ENCODE peak calls at places on chromosomes 12 and 14, in four cellular contexts. One of them, this sample, is unnamed.

GRCh38 chr14:68308695-68309094 is 484.2 kb downstream of the ZFP36L1 start:
- DNase-seq in testis: no peak
- DNase-seq in cardiac fibroblast: no peak
- DNase-seq in CD4-positive, alpha-beta memory T cell: no peak
- DNase-seq in this sample: peak

GRCh38 chr14:60245316-60246177 is 3.5 kb upstream of the PPM1A start:
- DNase-seq in cardiac fibroblast: no peak
- DNase-seq in testis: no peak
- DNase-seq in CD4-positive, alpha-beta memory T cell: no peak
- DNase-seq in this sample: no peak

GRCh38 chr12:5489760-5490432 is 58.0 kb downstream of the NTF3 start:
- DNase-seq in CD4-positive, alpha-beta memory T cell: no peak
- DNase-seq in testis: no peak
- DNase-seq in cardiac fibroblast: no peak
- DNase-seq in this sample: peak

GRCh38 chr12:114444422-114445279 is 38.7 kb upstream of the TBX5 start:
- DNase-seq in testis: no peak
- DNase-seq in CD4-positive, alpha-beta memory T cell: no peak
- DNase-seq in cardiac fibroblast: no peak
- DNase-seq in this sample: peak

GRCh38 chr14:94213021-94213420 is 38.9 kb downstream of the PPP4R4 start:
- DNase-seq in CD4-positive, alpha-beta memory T cell: no peak
- DNase-seq in testis: no peak
- DNase-seq in cardiac fibroblast: peak
- DNase-seq in this sample: peak

GRCh38 chr12:79933580-79934264 is 1.2 kb downstream of the PPP1R12A start:
- DNase-seq in CD4-positive, alpha-beta memory T cell: peak
- DNase-seq in testis: peak
- DNase-seq in cardiac fibroblast: no peak
- DNase-seq in this sample: peak

GRCh38 chr12:117119592-117120198 is 20.5 kb upstream of the TESC start:
- DNase-seq in testis: no peak
- DNase-seq in cardiac fibroblast: no peak
- DNase-seq in CD4-positive, alpha-beta memory T cell: peak
- DNase-seq in this sample: no peak

GRCh38 chr14:71647086-71647784 is 285.0 kb upstream of the RGS6 start:
- DNase-seq in CD4-positive, alpha-beta memory T cell: no peak
- DNase-seq in testis: no peak
- DNase-seq in cardiac fibroblast: no peak
- DNase-seq in this sample: no peak

GRCh38 chr14:49420201-49420600 is 166.0 kb downstream of the RPS29 start:
- DNase-seq in CD4-positive, alpha-beta memory T cell: no peak
- DNase-seq in cardiac fibroblast: no peak
- DNase-seq in testis: no peak
- DNase-seq in this sample: no peak

GRCh38 chr14:99259327-99259726 is 12.7 kb downstream of the BCL11B start:
- DNase-seq in cardiac fibroblast: no peak
- DNase-seq in testis: no peak
- DNase-seq in CD4-positive, alpha-beta memory T cell: peak
- DNase-seq in this sample: no peak

GRCh38 chr12:1878695-1879094 is 39.8 kb downstream of the CACNA2D4 start:
- DNase-seq in CD4-positive, alpha-beta memory T cell: no peak
- DNase-seq in cardiac fibroblast: no peak
- DNase-seq in testis: no peak
- DNase-seq in this sample: no peak

GRCh38 chr12:86914716-86915115 is 658.5 kb upstream of the MGAT4C start:
- DNase-seq in cardiac fibroblast: peak
- DNase-seq in CD4-positive, alpha-beta memory T cell: no peak
- DNase-seq in testis: peak
- DNase-seq in this sample: peak

GRCh38 chr14:84523746-84524145 is 1006.2 kb upstream of the FLRT2 start:
- DNase-seq in cardiac fibroblast: no peak
- DNase-seq in testis: no peak
- DNase-seq in CD4-positive, alpha-beta memory T cell: no peak
- DNase-seq in this sample: no peak
- H3K4me3 ChIP-seq in cardiac fibroblast: no peak
- H3K4me3 ChIP-seq in testis: no peak
- H3K4me3 ChIP-seq in CD4-positive, alpha-beta memory T cell: no peak
- H3K4me3 ChIP-seq in this sample: no peak

GRCh38 chr12:6825398-6826124 is 2.6 kb upstream of the P3H3 start:
- DNase-seq in testis: peak
- DNase-seq in CD4-positive, alpha-beta memory T cell: peak
- DNase-seq in cardiac fibroblast: peak
- DNase-seq in this sample: peak

GRCh38 chr12:6826125-6826733 is 2.0 kb upstream of the P3H3 start:
- DNase-seq in CD4-positive, alpha-beta memory T cell: no peak
- DNase-seq in cardiac fibroblast: no peak
- DNase-seq in testis: no peak
- DNase-seq in this sample: no peak

GRCh38 chr12:6827982-6828670 is at the start of gene P3H3:
- DNase-seq in testis: peak
- DNase-seq in CD4-positive, alpha-beta memory T cell: no peak
- DNase-seq in cardiac fibroblast: peak
- DNase-seq in this sample: peak

GRCh38 chr12:6827437-6827894 is 741 bp upstream of the P3H3 start:
- DNase-seq in cardiac fibroblast: peak
- DNase-seq in CD4-positive, alpha-beta memory T cell: no peak
- DNase-seq in testis: peak
- DNase-seq in this sample: peak

DNA sequence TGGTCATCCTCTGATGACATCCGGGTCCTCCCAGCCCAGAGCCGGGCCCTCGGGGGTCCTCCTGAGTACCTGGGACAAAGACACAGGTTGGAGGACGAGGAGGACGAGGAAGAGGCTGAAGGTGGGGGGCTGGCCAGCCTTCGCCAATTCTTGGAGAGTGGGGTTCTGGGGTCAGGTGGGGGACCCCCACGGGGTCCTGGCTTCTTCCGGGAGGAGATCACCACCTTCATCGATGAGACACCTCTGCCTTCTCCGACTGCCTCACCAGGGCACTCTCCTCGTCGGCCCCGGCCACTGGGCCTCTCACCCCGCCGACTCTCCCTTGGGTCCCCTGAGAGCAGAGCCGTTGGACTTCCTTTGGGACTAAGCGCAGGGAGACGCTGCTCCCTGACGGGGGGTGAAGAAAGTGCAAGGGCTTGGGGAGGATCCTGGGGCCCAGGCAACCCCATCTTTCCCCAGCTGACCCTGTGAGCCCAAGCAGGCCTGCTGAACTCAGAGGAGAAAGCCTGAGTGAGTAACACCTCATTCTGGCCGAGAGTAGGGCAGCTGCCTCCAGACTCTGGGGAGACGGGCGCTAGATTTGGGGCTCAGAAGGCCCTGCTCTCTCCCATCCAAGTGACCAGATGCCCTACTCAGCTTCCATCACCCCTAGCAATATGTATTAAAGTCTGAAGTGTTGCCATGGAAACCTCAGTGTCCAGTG is 1.3 kb upstream of the P3H3 start:
- DNase-seq in CD4-positive, alpha-beta memory T cell: no peak
- DNase-seq in cardiac fibroblast: no peak
- DNase-seq in testis: no peak
- DNase-seq in this sample: no peak
- H3K4me3 ChIP-seq in CD4-positive, alpha-beta memory T cell: no peak
- H3K4me3 ChIP-seq in cardiac fibroblast: no peak
- H3K4me3 ChIP-seq in testis: no peak
- H3K4me3 ChIP-seq in this sample: no peak

GRCh38 chr12:57135939-57136338 is 7.7 kb downstream of the LRP1 start:
- DNase-seq in cardiac fibroblast: peak
- DNase-seq in testis: peak
- DNase-seq in CD4-positive, alpha-beta memory T cell: no peak
- DNase-seq in this sample: peak
- H3K4me3 ChIP-seq in cardiac fibroblast: peak
- H3K4me3 ChIP-seq in testis: no peak
- H3K4me3 ChIP-seq in CD4-positive, alpha-beta memory T cell: no peak
- H3K4me3 ChIP-seq in this sample: peak

GRCh38 chr12:57756406-57757341 is 1.8 kb downstream of the MARCHF9 start:
- DNase-seq in cardiac fibroblast: peak
- DNase-seq in CD4-positive, alpha-beta memory T cell: peak
- DNase-seq in testis: peak
- DNase-seq in this sample: no peak
- H3K4me3 ChIP-seq in cardiac fibroblast: no peak
- H3K4me3 ChIP-seq in CD4-positive, alpha-beta memory T cell: peak
- H3K4me3 ChIP-seq in testis: no peak
- H3K4me3 ChIP-seq in this sample: no peak

GRCh38 chr12:16303939-16304338 is 26.5 kb upstream of the SLC15A5 start:
- DNase-seq in CD4-positive, alpha-beta memory T cell: no peak
- DNase-seq in cardiac fibroblast: peak
- DNase-seq in testis: no peak
- DNase-seq in this sample: no peak
- H3K4me3 ChIP-seq in CD4-positive, alpha-beta memory T cell: no peak
- H3K4me3 ChIP-seq in cardiac fibroblast: no peak
- H3K4me3 ChIP-seq in testis: no peak
- H3K4me3 ChIP-seq in this sample: no peak

DNA sequence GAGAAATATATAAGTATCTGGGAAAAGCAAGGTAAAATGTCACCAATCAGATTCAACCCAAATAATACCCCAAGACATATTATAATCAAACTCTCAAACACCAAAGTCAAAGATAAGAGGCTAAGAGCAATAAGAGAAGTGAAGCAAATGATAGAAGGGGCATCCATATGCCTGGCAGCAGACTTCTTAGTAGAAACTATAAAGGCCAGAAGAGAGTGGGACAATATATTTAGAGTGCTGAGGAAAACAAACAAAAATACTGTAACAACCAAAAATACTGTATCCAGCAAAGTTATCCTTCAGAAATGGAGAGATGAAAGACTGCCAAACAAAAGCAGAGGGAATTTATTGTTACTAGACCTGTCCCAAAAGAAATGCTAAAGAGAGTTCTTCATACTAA is 25.8 kb downstream of the COX16 start:
- DNase-seq in cardiac fibroblast: no peak
- DNase-seq in testis: no peak
- DNase-seq in CD4-positive, alpha-beta memory T cell: no peak
- DNase-seq in this sample: no peak
- H3K4me3 ChIP-seq in cardiac fibroblast: no peak
- H3K4me3 ChIP-seq in testis: no peak
- H3K4me3 ChIP-seq in CD4-positive, alpha-beta memory T cell: no peak
- H3K4me3 ChIP-seq in this sample: no peak

DNA sequence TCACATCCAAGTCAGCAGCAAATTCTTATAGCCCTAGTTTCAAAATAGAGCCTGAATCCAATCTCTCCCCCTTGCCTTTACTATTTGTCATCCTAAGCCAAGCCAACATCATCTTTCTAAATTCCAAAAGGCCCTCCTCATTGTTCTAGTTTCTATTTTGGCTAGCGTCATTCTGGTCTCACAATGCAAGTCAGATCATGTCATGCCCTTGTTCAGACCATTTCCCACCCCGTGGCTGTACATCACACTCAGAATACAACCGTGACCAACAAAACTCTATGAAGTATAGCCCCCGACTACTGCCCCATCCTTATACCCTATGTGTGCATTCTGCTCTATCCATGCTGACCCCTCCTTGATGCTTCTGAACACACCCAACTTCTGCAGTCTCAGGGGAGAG is 12.3 kb upstream of the GNG2 start:
- DNase-seq in cardiac fibroblast: no peak
- DNase-seq in testis: no peak
- DNase-seq in CD4-positive, alpha-beta memory T cell: no peak
- DNase-seq in this sample: no peak
- H3K4me3 ChIP-seq in cardiac fibroblast: no peak
- H3K4me3 ChIP-seq in testis: no peak
- H3K4me3 ChIP-seq in CD4-positive, alpha-beta memory T cell: no peak
- H3K4me3 ChIP-seq in this sample: no peak

GRCh38 chr12:64826234-64826633 is 1.8 kb downstream of the TBC1D30 start:
- DNase-seq in CD4-positive, alpha-beta memory T cell: peak
- DNase-seq in cardiac fibroblast: peak
- DNase-seq in testis: peak
- DNase-seq in this sample: peak
- H3K4me3 ChIP-seq in CD4-positive, alpha-beta memory T cell: no peak
- H3K4me3 ChIP-seq in cardiac fibroblast: no peak
- H3K4me3 ChIP-seq in testis: no peak
- H3K4me3 ChIP-seq in this sample: no peak

DNA sequence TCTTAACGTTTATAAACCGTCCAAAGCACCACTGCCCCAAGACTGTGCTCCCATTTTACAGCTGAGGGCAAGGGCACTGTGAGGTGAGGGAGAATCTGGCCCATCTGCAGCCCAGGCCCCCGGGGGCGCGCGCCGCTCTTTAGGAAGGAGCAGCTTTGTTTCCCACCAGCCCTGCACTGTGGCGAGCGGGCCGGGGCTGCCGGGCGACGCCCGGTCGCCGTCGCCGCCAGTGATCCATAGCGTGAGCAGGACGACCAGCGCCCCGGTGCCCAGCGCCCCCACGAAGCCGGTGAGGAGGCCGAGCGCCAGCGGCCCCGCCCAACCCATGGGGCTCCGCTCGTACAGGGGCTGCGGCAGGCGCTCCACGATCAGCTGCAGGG is 34.6 kb downstream of the FIGNL2 start:
- DNase-seq in cardiac fibroblast: no peak
- DNase-seq in CD4-positive, alpha-beta memory T cell: no peak
- DNase-seq in testis: no peak
- DNase-seq in this sample: no peak
- H3K4me3 ChIP-seq in cardiac fibroblast: no peak
- H3K4me3 ChIP-seq in CD4-positive, alpha-beta memory T cell: no peak
- H3K4me3 ChIP-seq in testis: peak
- H3K4me3 ChIP-seq in this sample: peak

GRCh38 chr12:48901278-48901677 is 24.0 kb downstream of the FKBP11 start:
- DNase-seq in CD4-positive, alpha-beta memory T cell: no peak
- DNase-seq in testis: no peak
- DNase-seq in cardiac fibroblast: no peak
- DNase-seq in this sample: no peak

GRCh38 chr12:48899651-48900050 is 25.6 kb downstream of the FKBP11 start:
- DNase-seq in testis: no peak
- DNase-seq in cardiac fibroblast: no peak
- DNase-seq in CD4-positive, alpha-beta memory T cell: no peak
- DNase-seq in this sample: no peak

GRCh38 chr12:48903363-48903981 is 21.8 kb downstream of the FKBP11 start:
- DNase-seq in CD4-positive, alpha-beta memory T cell: no peak
- DNase-seq in testis: no peak
- DNase-seq in cardiac fibroblast: peak
- DNase-seq in this sample: peak

GRCh38 chr12:48907243-48907642 is 18.0 kb downstream of the FKBP11 start:
- DNase-seq in cardiac fibroblast: no peak
- DNase-seq in CD4-positive, alpha-beta memory T cell: no peak
- DNase-seq in testis: no peak
- DNase-seq in this sample: no peak

DNA sequence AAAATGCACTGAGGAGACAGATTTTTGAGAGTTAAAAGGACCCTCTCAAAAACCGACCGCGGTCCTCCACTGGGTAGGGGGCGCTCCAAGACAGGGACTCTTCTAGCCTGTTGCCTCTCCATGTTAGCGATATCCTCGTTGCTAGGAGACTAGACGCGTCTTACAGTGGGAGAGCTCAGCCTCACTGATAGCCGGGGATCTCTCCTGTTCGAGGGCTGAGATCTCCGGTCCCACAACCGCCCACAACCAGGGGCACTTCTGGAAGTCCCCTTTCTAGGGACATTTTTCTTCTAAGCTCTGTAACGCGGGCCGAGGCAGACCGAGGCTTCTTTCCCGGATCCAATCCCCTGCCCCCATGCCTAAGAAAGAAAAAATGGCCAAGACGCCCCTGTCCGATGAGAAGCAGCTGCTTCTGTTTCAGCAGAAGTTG is 21.3 kb downstream of the FKBP11 start:
- DNase-seq in testis: peak
- DNase-seq in CD4-positive, alpha-beta memory T cell: peak
- DNase-seq in cardiac fibroblast: peak
- DNase-seq in this sample: peak
- H3K4me3 ChIP-seq in testis: peak
- H3K4me3 ChIP-seq in CD4-positive, alpha-beta memory T cell: no peak
- H3K4me3 ChIP-seq in cardiac fibroblast: peak
- H3K4me3 ChIP-seq in this sample: peak